ENCODE peak calls at places on chromosomes 1 and 21, in ten cellular contexts. One of them, this sample, is unnamed.

GRCh38 chr1:209150114-209150513 is 433.4 kb upstream of the CAMK1G start:
- DNase-seq in HTR-8/SVneo: peak; percentile 48
- DNase-seq in GM03348: peak; percentile 33
- DNase-seq in globus pallidus: no peak
- DNase-seq in uterus: no peak
- DNase-seq in ureter: no peak
- DNase-seq in astrocyte of the cerebellum: peak; percentile 73
- DNase-seq in NCI-H2029 treated with DMSO at 0.1 percent for 48 hours: no peak
- DNase-seq in ovary: no peak
- DNase-seq in heart right ventricle: no peak
- DNase-seq in this sample: no peak

GRCh38 chr1:183002797-183003594 is 20.2 kb upstream of the LAMC1 start:
- DNase-seq in heart right ventricle: peak; percentile 23
- DNase-seq in HTR-8/SVneo: no peak
- DNase-seq in ovary: no peak
- DNase-seq in GM03348: peak; percentile 69
- DNase-seq in astrocyte of the cerebellum: no peak
- DNase-seq in NCI-H2029 treated with DMSO at 0.1 percent for 48 hours: no peak
- DNase-seq in uterus: peak; percentile 37
- DNase-seq in globus pallidus: no peak
- DNase-seq in ureter: no peak
- DNase-seq in this sample: no peak

GRCh38 chr1:110605901-110606783 is at the start of gene KCNA2:
- DNase-seq in astrocyte of the cerebellum: no peak
- DNase-seq in ureter: no peak
- DNase-seq in GM03348: peak; percentile 47
- DNase-seq in heart right ventricle: peak; percentile 61
- DNase-seq in HTR-8/SVneo: peak; percentile 18
- DNase-seq in NCI-H2029 treated with DMSO at 0.1 percent for 48 hours: no peak
- DNase-seq in ovary: peak; percentile 54
- DNase-seq in uterus: no peak
- DNase-seq in globus pallidus: peak; percentile 84
- DNase-seq in this sample: no peak

GRCh38 chr1:94694234-94694915 is 125.8 kb upstream of the SLC44A3 start:
- DNase-seq in NCI-H2029 treated with DMSO at 0.1 percent for 48 hours: no peak
- DNase-seq in GM03348: no peak
- DNase-seq in ureter: no peak
- DNase-seq in HTR-8/SVneo: no peak
- DNase-seq in globus pallidus: no peak
- DNase-seq in astrocyte of the cerebellum: no peak
- DNase-seq in ovary: no peak
- DNase-seq in uterus: no peak
- DNase-seq in heart right ventricle: no peak
- DNase-seq in this sample: no peak

GRCh38 chr1:204286841-204287387 is 72.8 kb downstream of the PLEKHA6 start:
- DNase-seq in GM03348: no peak
- DNase-seq in uterus: no peak
- DNase-seq in heart right ventricle: no peak
- DNase-seq in ovary: no peak
- DNase-seq in ureter: peak; percentile 73
- DNase-seq in astrocyte of the cerebellum: no peak
- DNase-seq in HTR-8/SVneo: peak; percentile 40
- DNase-seq in NCI-H2029 treated with DMSO at 0.1 percent for 48 hours: peak; percentile 52
- DNase-seq in globus pallidus: peak; percentile 77
- DNase-seq in this sample: peak; percentile 26

GRCh38 chr1:189970331-189971230 is 507.1 kb downstream of the BRINP3 start:
- DNase-seq in NCI-H2029 treated with DMSO at 0.1 percent for 48 hours: no peak
- DNase-seq in globus pallidus: no peak
- DNase-seq in HTR-8/SVneo: no peak
- DNase-seq in GM03348: no peak
- DNase-seq in uterus: no peak
- DNase-seq in ovary: no peak
- DNase-seq in astrocyte of the cerebellum: no peak
- DNase-seq in heart right ventricle: no peak
- DNase-seq in ureter: no peak
- DNase-seq in this sample: no peak

GRCh38 chr1:149886396-149887195 is 12.8 kb upstream of the BOLA1 start:
- DNase-seq in ureter: peak; percentile 95
- DNase-seq in HTR-8/SVneo: peak; percentile 93
- DNase-seq in GM03348: peak; percentile 94
- DNase-seq in heart right ventricle: peak; percentile 72
- DNase-seq in uterus: peak; percentile 96
- DNase-seq in astrocyte of the cerebellum: peak; percentile 99
- DNase-seq in ovary: peak; percentile 87
- DNase-seq in globus pallidus: peak; percentile 100
- DNase-seq in NCI-H2029 treated with DMSO at 0.1 percent for 48 hours: peak; percentile 97
- DNase-seq in this sample: peak; percentile 99

GRCh38 chr21:45651921-45652320 is 8.4 kb downstream of the PCBP3 start:
- DNase-seq in HTR-8/SVneo: no peak
- DNase-seq in globus pallidus: peak; percentile 49
- DNase-seq in GM03348: no peak
- DNase-seq in uterus: no peak
- DNase-seq in NCI-H2029 treated with DMSO at 0.1 percent for 48 hours: no peak
- DNase-seq in ovary: no peak
- DNase-seq in astrocyte of the cerebellum: no peak
- DNase-seq in ureter: no peak
- DNase-seq in heart right ventricle: no peak
- DNase-seq in this sample: no peak

GRCh38 chr1:150760003-150760402 is 5.6 kb downstream of the CTSS start:
- DNase-seq in astrocyte of the cerebellum: no peak
- DNase-seq in HTR-8/SVneo: no peak
- DNase-seq in GM03348: no peak
- DNase-seq in globus pallidus: no peak
- DNase-seq in ureter: no peak
- DNase-seq in ovary: no peak
- DNase-seq in heart right ventricle: no peak
- DNase-seq in uterus: no peak
- DNase-seq in NCI-H2029 treated with DMSO at 0.1 percent for 48 hours: no peak
- DNase-seq in this sample: no peak

GRCh38 chr1:115454835-115455511 is 116.9 kb upstream of the NGF start:
- DNase-seq in GM03348: peak; percentile 68
- DNase-seq in ovary: peak; percentile 72
- DNase-seq in ureter: no peak
- DNase-seq in uterus: no peak
- DNase-seq in globus pallidus: no peak
- DNase-seq in HTR-8/SVneo: no peak
- DNase-seq in astrocyte of the cerebellum: no peak
- DNase-seq in NCI-H2029 treated with DMSO at 0.1 percent for 48 hours: peak; percentile 40
- DNase-seq in heart right ventricle: peak; percentile 69
- DNase-seq in this sample: no peak

GRCh38 chr1:56303805-56304204 is 275.6 kb downstream of the PLPP3 start:
- DNase-seq in HTR-8/SVneo: no peak
- DNase-seq in globus pallidus: no peak
- DNase-seq in astrocyte of the cerebellum: no peak
- DNase-seq in heart right ventricle: no peak
- DNase-seq in GM03348: no peak
- DNase-seq in ureter: no peak
- DNase-seq in uterus: no peak
- DNase-seq in NCI-H2029 treated with DMSO at 0.1 percent for 48 hours: no peak
- DNase-seq in ovary: no peak
- DNase-seq in this sample: no peak

GRCh38 chr1:1730870-1731269 is 6.7 kb upstream of the CDK11A start:
- DNase-seq in HTR-8/SVneo: no peak
- DNase-seq in astrocyte of the cerebellum: no peak
- DNase-seq in globus pallidus: no peak
- DNase-seq in GM03348: no peak
- DNase-seq in ureter: no peak
- DNase-seq in uterus: no peak
- DNase-seq in ovary: no peak
- DNase-seq in NCI-H2029 treated with DMSO at 0.1 percent for 48 hours: no peak
- DNase-seq in heart right ventricle: no peak
- DNase-seq in this sample: no peak